ENCODE peak calls at places on chromosomes 3 and 15, in four cellular contexts. One of them, this sample, is unnamed.

GRCh38 chr3:15520185-15520584 is 1.3 kb downstream of the COLQ start:
- DNase-seq in uterus: no peak
- DNase-seq in MM.1S: no peak
- DNase-seq in mammary epithelial cell: no peak
- DNase-seq in this sample: no peak

GRCh38 chr3:42276419-42277132 is 10.6 kb upstream of the CCK start:
- DNase-seq in uterus: no peak
- DNase-seq in MM.1S: no peak
- DNase-seq in mammary epithelial cell: no peak
- DNase-seq in this sample: no peak

GRCh38 chr3:58369038-58369437 is 36.3 kb downstream of the PXK start:
- DNase-seq in uterus: no peak
- DNase-seq in MM.1S: no peak
- DNase-seq in mammary epithelial cell: no peak
- DNase-seq in this sample: no peak

GRCh38 chr15:95825198-95825597 is 505.3 kb upstream of the NR2F2 start:
- DNase-seq in uterus: no peak
- DNase-seq in MM.1S: no peak
- DNase-seq in mammary epithelial cell: no peak
- DNase-seq in this sample: no peak

GRCh38 chr15:47750030-47750739 is 32.9 kb downstream of the SEMA6D start:
- DNase-seq in uterus: no peak
- DNase-seq in MM.1S: peak; percentile 16
- DNase-seq in mammary epithelial cell: peak; percentile 76
- DNase-seq in this sample: no peak

GRCh38 chr3:45064512-45065372 is 38.6 kb downstream of the CLEC3B start:
- DNase-seq in uterus: no peak
- DNase-seq in MM.1S: no peak
- DNase-seq in mammary epithelial cell: peak; percentile 77
- DNase-seq in this sample: no peak

GRCh38 chr3:156620260-156620659 is 54.1 kb upstream of the TIPARP start:
- DNase-seq in uterus: no peak
- DNase-seq in MM.1S: no peak
- DNase-seq in mammary epithelial cell: peak; percentile 82
- DNase-seq in this sample: no peak

GRCh38 chr15:37245358-37245757 is 145.0 kb upstream of the MEIS2 start:
- DNase-seq in uterus: no peak
- DNase-seq in MM.1S: no peak
- DNase-seq in mammary epithelial cell: no peak
- DNase-seq in this sample: no peak

GRCh38 chr3:13515786-13516783 is 32.8 kb upstream of the FBLN2 start:
- DNase-seq in uterus: peak; percentile 32
- DNase-seq in MM.1S: no peak
- DNase-seq in mammary epithelial cell: no peak
- DNase-seq in this sample: peak; percentile 65

GRCh38 chr3:129023909-129024308 is 22.8 kb downstream of the EFCC1 start:
- DNase-seq in uterus: no peak
- DNase-seq in MM.1S: no peak
- DNase-seq in mammary epithelial cell: no peak
- DNase-seq in this sample: no peak

GRCh38 chr15:91135201-91136130 is 35.4 kb downstream of the SV2B start:
- DNase-seq in uterus: no peak
- DNase-seq in MM.1S: peak; percentile 58
- DNase-seq in mammary epithelial cell: no peak
- DNase-seq in this sample: no peak

GRCh38 chr3:20185364-20185732 is 658 bp downstream of the SGO1 start:
- DNase-seq in uterus: no peak
- DNase-seq in MM.1S: peak; percentile 29
- DNase-seq in mammary epithelial cell: peak; percentile 42
- DNase-seq in this sample: no peak

GRCh38 chr3:164155386-164155785 is 922.9 kb downstream of the SI start:
- DNase-seq in uterus: no peak
- DNase-seq in MM.1S: no peak
- DNase-seq in mammary epithelial cell: no peak
- DNase-seq in this sample: no peak

GRCh38 chr15:56918907-56919707 is 663 bp downstream of the TCF12 start:
- DNase-seq in uterus: peak; percentile 51
- DNase-seq in MM.1S: peak; percentile 62
- DNase-seq in mammary epithelial cell: peak; percentile 62
- DNase-seq in this sample: peak; percentile 41

GRCh38 chr15:63843901-63844317 is 10.2 kb upstream of the HERC1 start:
- DNase-seq in uterus: no peak
- DNase-seq in MM.1S: no peak
- DNase-seq in mammary epithelial cell: no peak
- DNase-seq in this sample: no peak

GRCh38 chr15:57479005-57479404 is 102.7 kb downstream of the CGNL1 start:
- DNase-seq in uterus: no peak
- DNase-seq in MM.1S: no peak
- DNase-seq in mammary epithelial cell: no peak
- DNase-seq in this sample: no peak

GRCh38 chr3:169948559-169949371 is 17.8 kb upstream of the SEC62 start:
- DNase-seq in uterus: no peak
- DNase-seq in MM.1S: peak; percentile 75
- DNase-seq in mammary epithelial cell: no peak
- DNase-seq in this sample: no peak

GRCh38 chr15:43966646-43967045 is 139.8 kb downstream of the WDR76 start:
- DNase-seq in uterus: no peak
- DNase-seq in MM.1S: no peak
- DNase-seq in mammary epithelial cell: no peak
- DNase-seq in this sample: no peak

GRCh38 chr15:44588541-44588940 is 51.6 kb downstream of the EIF3J start:
- DNase-seq in uterus: no peak
- DNase-seq in MM.1S: no peak
- DNase-seq in mammary epithelial cell: no peak
- DNase-seq in this sample: no peak

GRCh38 chr3:116201032-116201690 is 244.1 kb downstream of the LSAMP start:
- DNase-seq in uterus: no peak
- DNase-seq in MM.1S: no peak
- DNase-seq in mammary epithelial cell: no peak
- DNase-seq in this sample: no peak

GRCh38 chr3:118972974-118973373 is 61.7 kb downstream of the IGSF11 start:
- DNase-seq in uterus: no peak
- DNase-seq in MM.1S: no peak
- DNase-seq in mammary epithelial cell: no peak
- DNase-seq in this sample: peak; percentile 55

GRCh38 chr3:107258285-107258684 is 119.0 kb upstream of the CCDC54 start:
- DNase-seq in uterus: no peak
- DNase-seq in MM.1S: no peak
- DNase-seq in mammary epithelial cell: no peak
- DNase-seq in this sample: no peak

GRCh38 chr3:164418426-164418825 is 659.9 kb downstream of the SI start:
- DNase-seq in uterus: no peak
- DNase-seq in MM.1S: no peak
- DNase-seq in mammary epithelial cell: no peak
- DNase-seq in this sample: no peak

GRCh38 chr3:9141903-9142302 is 107.5 kb downstream of the SRGAP3 start:
- DNase-seq in uterus: no peak
- DNase-seq in MM.1S: no peak
- DNase-seq in mammary epithelial cell: peak; percentile 40
- DNase-seq in this sample: no peak

GRCh38 chr3:46856576-46857471 is 6.4 kb downstream of the MYL3 start:
- DNase-seq in uterus: peak; percentile 8
- DNase-seq in MM.1S: no peak
- DNase-seq in mammary epithelial cell: no peak
- DNase-seq in this sample: peak; percentile 32

GRCh38 chr3:71524688-71525087 is 58.8 kb downstream of the FOXP1 start:
- DNase-seq in uterus: no peak
- DNase-seq in MM.1S: no peak
- DNase-seq in mammary epithelial cell: no peak
- DNase-seq in this sample: no peak

GRCh38 chr15:61762682-61763081 is 297.6 kb downstream of the VPS13C start:
- DNase-seq in uterus: no peak
- DNase-seq in MM.1S: no peak
- DNase-seq in mammary epithelial cell: no peak
- DNase-seq in this sample: no peak

GRCh38 chr3:177484926-177485325 is 287.6 kb upstream of the TBL1XR1 start:
- DNase-seq in uterus: no peak
- DNase-seq in MM.1S: no peak
- DNase-seq in mammary epithelial cell: no peak
- DNase-seq in this sample: no peak

GRCh38 chr3:188840290-188840689 is 331.5 kb upstream of the TPRG1 start:
- DNase-seq in uterus: no peak
- DNase-seq in MM.1S: no peak
- DNase-seq in mammary epithelial cell: no peak
- DNase-seq in this sample: no peak

GRCh38 chr15:57218826-57219576 is 157.3 kb upstream of the CGNL1 start:
- DNase-seq in uterus: no peak
- DNase-seq in MM.1S: no peak
- DNase-seq in mammary epithelial cell: peak; percentile 15
- DNase-seq in this sample: no peak

GRCh38 chr3:58003093-58003492 is 5.1 kb upstream of the FLNB start:
- DNase-seq in uterus: no peak
- DNase-seq in MM.1S: no peak
- DNase-seq in mammary epithelial cell: no peak
- DNase-seq in this sample: no peak

GRCh38 chr15:45429974-45430792 is 51.8 kb upstream of the GATM start:
- DNase-seq in uterus: peak; percentile 39
- DNase-seq in MM.1S: peak; percentile 70
- DNase-seq in mammary epithelial cell: peak; percentile 39
- DNase-seq in this sample: peak; percentile 57

GRCh38 chr3:141539441-141540187 is 52.8 kb downstream of the RASA2 start:
- DNase-seq in uterus: no peak
- DNase-seq in MM.1S: no peak
- DNase-seq in mammary epithelial cell: no peak
- DNase-seq in this sample: no peak

GRCh38 chr3:188092648-188093047 is 61.3 kb upstream of the LPP start:
- DNase-seq in uterus: no peak
- DNase-seq in MM.1S: peak; percentile 2
- DNase-seq in mammary epithelial cell: no peak
- DNase-seq in this sample: no peak

GRCh38 chr15:88992216-88992615 is 79.0 kb upstream of the MFGE8 start:
- DNase-seq in uterus: no peak
- DNase-seq in MM.1S: no peak
- DNase-seq in mammary epithelial cell: no peak
- DNase-seq in this sample: no peak

GRCh38 chr15:88995449-88995848 is 82.3 kb upstream of the MFGE8 start:
- DNase-seq in uterus: no peak
- DNase-seq in MM.1S: no peak
- DNase-seq in mammary epithelial cell: no peak
- DNase-seq in this sample: no peak

GRCh38 chr15:88994286-88994685 is 81.1 kb upstream of the MFGE8 start:
- DNase-seq in uterus: no peak
- DNase-seq in MM.1S: no peak
- DNase-seq in mammary epithelial cell: no peak
- DNase-seq in this sample: no peak

GRCh38 chr15:88993662-88994061 is 80.5 kb upstream of the MFGE8 start:
- DNase-seq in uterus: no peak
- DNase-seq in MM.1S: no peak
- DNase-seq in mammary epithelial cell: no peak
- DNase-seq in this sample: no peak

GRCh38 chr15:88992912-88993376 is 79.8 kb upstream of the MFGE8 start:
- DNase-seq in uterus: no peak
- DNase-seq in MM.1S: no peak
- DNase-seq in mammary epithelial cell: no peak
- DNase-seq in this sample: no peak
- H3K4me1 ChIP-seq in uterus: no peaks in the 10 kb centered on the region
- H3K4me1 ChIP-seq in MM.1S: no peaks in the 10 kb centered on the region
- H3K4me1 ChIP-seq in mammary epithelial cell: no peaks in the 10 kb centered on the region
- H3K4me1 ChIP-seq in this sample: no peaks in the 10 kb centered on the region

GRCh38 chr3:63353383-63353782 is 75.3 kb downstream of the SYNPR start:
- DNase-seq in uterus: no peak
- DNase-seq in MM.1S: no peak
- DNase-seq in mammary epithelial cell: peak; percentile 29
- DNase-seq in this sample: no peak

GRCh38 chr3:63354160-63354559 is 76.1 kb downstream of the SYNPR start:
- DNase-seq in uterus: no peak
- DNase-seq in MM.1S: no peak
- DNase-seq in mammary epithelial cell: no peak
- DNase-seq in this sample: no peak

GRCh38 chr3:63352008-63352279 is 73.8 kb downstream of the SYNPR start:
- DNase-seq in uterus: no peak
- DNase-seq in MM.1S: no peak
- DNase-seq in mammary epithelial cell: no peak
- DNase-seq in this sample: no peak

GRCh38 chr3:63351159-63352007 is 73.3 kb downstream of the SYNPR start:
- DNase-seq in uterus: no peak
- DNase-seq in MM.1S: peak; percentile 66
- DNase-seq in mammary epithelial cell: peak; percentile 46
- DNase-seq in this sample: no peak

DNA sequence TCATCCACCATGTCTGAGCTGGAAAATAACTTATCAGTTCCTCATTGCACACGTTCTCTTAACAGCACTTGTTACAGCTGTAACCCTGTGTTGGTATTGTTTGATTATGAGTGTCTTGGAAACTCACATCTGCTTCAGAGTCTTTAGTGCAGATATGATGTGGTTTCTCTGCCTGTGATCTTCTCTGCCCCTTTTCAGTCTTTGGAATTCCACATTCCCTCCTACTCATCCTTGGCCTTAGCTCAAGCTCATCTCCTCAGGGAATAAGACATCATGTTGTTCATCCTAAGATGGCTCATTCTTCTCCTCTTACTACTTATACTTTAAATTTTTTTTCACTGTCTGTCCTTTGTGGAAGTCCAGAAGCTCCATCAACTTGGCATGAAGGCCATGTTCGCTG is 77.7 kb downstream of the SYNPR start:
- DNase-seq in uterus: no peak
- DNase-seq in MM.1S: no peak
- DNase-seq in mammary epithelial cell: no peak
- DNase-seq in this sample: no peak
- TF ChIP-seq CTCF in uterus: no peak
- TF ChIP-seq CTCF in MM.1S: no peak
- TF ChIP-seq CTCF in mammary epithelial cell: no peak
- TF ChIP-seq CTCF in this sample: no peak

DNA sequence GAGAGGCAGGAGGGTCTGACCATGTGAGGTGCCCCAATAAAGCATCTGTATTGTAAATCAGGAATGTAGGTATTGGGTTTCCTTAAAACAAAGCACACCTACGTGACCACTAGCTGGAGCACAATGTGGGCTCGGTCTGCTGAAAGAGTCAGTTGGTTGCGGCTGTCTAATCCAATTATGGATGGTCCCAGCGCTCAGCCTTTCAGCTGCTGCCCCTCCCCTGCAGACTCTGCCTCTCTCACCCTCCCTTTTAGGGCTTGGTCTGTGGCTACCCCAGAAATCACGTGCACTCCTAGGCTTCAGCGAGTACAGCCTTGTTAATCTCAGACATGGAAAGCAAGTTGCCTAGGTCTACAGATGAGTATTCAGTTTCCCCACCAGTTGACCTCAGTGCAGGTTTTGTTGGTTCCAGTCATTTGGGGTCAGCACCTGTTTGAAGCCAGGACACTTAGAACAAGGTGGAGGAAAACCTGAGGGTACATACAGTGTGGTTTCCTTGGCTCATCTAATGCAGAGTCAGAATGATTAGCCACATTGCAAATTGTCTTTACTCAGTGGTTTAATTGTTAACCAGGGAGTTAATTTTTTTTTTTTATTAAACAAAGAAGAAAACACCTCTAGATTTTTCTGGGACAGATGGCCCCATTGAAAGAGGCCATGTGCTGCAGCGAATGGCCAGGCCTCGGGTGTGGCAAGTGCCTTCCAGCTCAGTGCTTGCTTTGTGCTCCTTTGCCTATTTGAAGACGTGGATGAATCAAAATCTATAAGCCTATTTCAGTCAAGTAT is 137.7 kb downstream of the IGF1R start:
- DNase-seq in uterus: no peak
- DNase-seq in MM.1S: no peak
- DNase-seq in mammary epithelial cell: no peak
- DNase-seq in this sample: no peak
- H3K4me3 ChIP-seq in uterus: no peak overlapping the region
- H3K4me3 ChIP-seq in MM.1S: no peak overlapping the region
- H3K4me3 ChIP-seq in mammary epithelial cell: no peak overlapping the region
- H3K4me3 ChIP-seq in this sample: no peak overlapping the region

GRCh38 chr15:93088200-93088980 is 621 bp downstream of the RGMA start:
- DNase-seq in uterus: no peak
- DNase-seq in MM.1S: peak; percentile 20
- DNase-seq in mammary epithelial cell: peak; percentile 27
- DNase-seq in this sample: peak; percentile 45
- H3K4me1 ChIP-seq in uterus: no peaks in the 10 kb centered on the region
- H3K4me1 ChIP-seq in MM.1S: no peaks in the 10 kb centered on the region
- H3K4me1 ChIP-seq in mammary epithelial cell: peaks cover 9% of the 10 kb centered on the region
- H3K4me1 ChIP-seq in this sample: peaks cover 26% of the 10 kb centered on the region